ENCODE peak calls at places on chromosomes 13 and 19, in six cellular contexts. M is mesenchymal stem cell, E is IMR-90, T is neuronal stem cell, J is H1, Y is trophoblast cell. I is an unnamed sample.

GRCh38 chr13:60591348-60591747 is 194.3 kb downstream of the TDRD3 start:
- DNase-seq in M (no peak), E (peak), T (no peak), J (no peak), Y (no peak), I (no peak)

GRCh38 chr13:64912141-64912540 is 2318.0 kb downstream of the PCDH9 start:
- DNase-seq in M (peak), E (peak), T (no peak), J (no peak), Y (no peak), I (no peak)

GRCh38 chr19:41892173-41892902 is 9.4 kb downstream of the ARHGEF1 start:
- DNase-seq in M (no peak), E (no peak), T (no peak), J (no peak), Y (no peak), I (no peak)

GRCh38 chr19:52397310-52398090 is at the start of gene ZNF528:
- DNase-seq in M (peak), E (peak), T (peak), J (peak), Y (peak), I (peak)

GRCh38 chr13:44406617-44407016 is 33.0 kb downstream of the SERP2 start:
- DNase-seq in M (no peak), E (no peak), T (no peak), J (no peak), Y (no peak), I (no peak)

GRCh38 chr19:45884682-45885555 is 1.0 kb downstream of the IRF2BP1 start:
- DNase-seq in M (no peak), E (no peak), T (no peak), J (no peak), Y (no peak), I (peak)

GRCh38 chr19:15936950-15937349 is 2.6 kb upstream of the CYP4F11 start:
- DNase-seq in M (no peak), E (no peak), T (no peak), J (no peak), Y (no peak), I (no peak)

GRCh38 chr19:50330365-50331078 is 1.3 kb upstream of the KCNC3 start:
- DNase-seq in M (no peak), E (peak), T (peak), J (peak), Y (peak), I (peak)

GRCh38 chr19:47729799-47730520 is 15.4 kb upstream of the NOP53 start:
- DNase-seq in M (no peak), E (no peak), T (no peak), J (no peak), Y (no peak), I (peak)

GRCh38 chr19:45166723-45167252 is 6.0 kb upstream of the NKPD1 start:
- DNase-seq in M (no peak), E (no peak), T (no peak), J (no peak), Y (peak), I (peak)

GRCh38 chr13:58574791-58575190 is 943.2 kb downstream of the PCDH17 start:
- DNase-seq in M (no peak), E (no peak), T (no peak), J (no peak), Y (no peak), I (no peak)

GRCh38 chr19:35899547-35900214 is 659 bp downstream of the NFKBID start:
- DNase-seq in M (peak), E (peak), T (peak), J (no peak), Y (peak), I (peak)

GRCh38 chr19:3968556-3969434 is 2.1 kb downstream of the DAPK3 start:
- DNase-seq in M (peak), E (peak), T (peak), J (peak), Y (peak), I (peak)

GRCh38 chr13:76790519-76791289 is 95.5 kb downstream of the KCTD12 start:
- DNase-seq in M (peak), E (no peak), T (no peak), J (no peak), Y (no peak), I (no peak)

GRCh38 chr19:406999-407491 is 1.9 kb downstream of the C2CD4C start:
- DNase-seq in M (no peak), E (no peak), T (no peak), J (no peak), Y (no peak), I (peak)

GRCh38 chr13:59458908-59459579 is 704.7 kb downstream of the DIAPH3 start:
- DNase-seq in M (peak), E (peak), T (no peak), J (no peak), Y (no peak), I (peak)

GRCh38 chr19:33610588-33610987 is 11.2 kb upstream of the CHST8 start:
- DNase-seq in M (no peak), E (no peak), T (no peak), J (no peak), Y (no peak), I (no peak)

GRCh38 chr19:33616346-33616745 is 5.4 kb upstream of the CHST8 start:
- DNase-seq in M (no peak), E (no peak), T (no peak), J (no peak), Y (no peak), I (no peak)

GRCh38 chr19:33616857-33617256 is 4.9 kb upstream of the CHST8 start:
- DNase-seq in M (no peak), E (no peak), T (no peak), J (no peak), Y (no peak), I (no peak)

GRCh38 chr19:33612928-33613327 is 8.8 kb upstream of the CHST8 start:
- DNase-seq in M (no peak), E (no peak), T (no peak), J (no peak), Y (no peak), I (no peak)

DNA sequence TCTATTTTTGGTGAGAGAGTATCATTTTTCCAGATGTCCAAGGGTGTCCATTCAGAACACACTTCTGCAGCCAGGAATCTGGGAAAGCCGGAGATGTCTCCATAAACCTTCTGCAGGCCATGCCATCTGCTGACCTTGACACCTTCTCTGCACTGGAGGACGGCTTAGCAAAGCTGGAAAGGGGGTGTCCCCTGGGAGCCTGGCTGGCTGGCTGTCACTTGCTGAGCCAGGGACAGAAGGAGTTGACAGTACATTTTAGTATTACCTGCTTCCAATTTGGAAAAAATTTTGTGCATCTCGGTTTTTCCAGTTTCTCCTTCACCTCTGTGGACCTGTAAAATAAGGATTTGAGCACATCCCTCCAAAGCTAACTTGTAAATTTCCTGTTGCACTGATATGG is 8.2 kb upstream of the CHST8 start:
- DNase-seq in M (no peak), E (no peak), T (no peak), J (no peak), Y (no peak), I (no peak)
- H4K91ac ChIP-seq in M (no peak), E (no peak), T (no peak), J (no peak), Y (no peak), I (no peak)

GRCh38 chr19:10289167-10289835 is 451 bp upstream of the ICAM5 start:
- DNase-seq in M (peak), E (peak), T (no peak), J (no peak), Y (no peak), I (peak)

GRCh38 chr19:10286803-10287737 is at the start of gene ICAM4:
- DNase-seq in M (peak), E (peak), T (no peak), J (no peak), Y (no peak), I (peak)

GRCh38 chr19:10289836-10290438 is at the start of gene ICAM5:
- DNase-seq in M (no peak), E (peak), T (no peak), J (no peak), Y (no peak), I (peak)

GRCh38 chr19:10290439-10290875 is 705 bp downstream of the ICAM5 start:
- DNase-seq in M (no peak), E (peak), T (no peak), J (no peak), Y (no peak), I (peak)

GRCh38 chr19:10288662-10289166 is 1.0 kb upstream of the ICAM5 start:
- DNase-seq in M (peak), E (peak), T (no peak), J (no peak), Y (no peak), I (peak)
- H2AFZ ChIP-seq in M (peak), E (peak), T (peak), J (peak), Y (peak), I (no peak)

GRCh38 chr19:14430712-14431111 is 2.4 kb upstream of the PKN1 start:
- DNase-seq in M (no peak), E (no peak), T (no peak), J (no peak), Y (no peak), I (no peak)

GRCh38 chr19:14427461-14427860 is 5.6 kb upstream of the PKN1 start:
- DNase-seq in M (no peak), E (no peak), T (no peak), J (no peak), Y (no peak), I (no peak)

GRCh38 chr19:14428882-14429416 is 4.2 kb upstream of the PKN1 start:
- DNase-seq in M (no peak), E (no peak), T (no peak), J (no peak), Y (no peak), I (no peak)

DNA sequence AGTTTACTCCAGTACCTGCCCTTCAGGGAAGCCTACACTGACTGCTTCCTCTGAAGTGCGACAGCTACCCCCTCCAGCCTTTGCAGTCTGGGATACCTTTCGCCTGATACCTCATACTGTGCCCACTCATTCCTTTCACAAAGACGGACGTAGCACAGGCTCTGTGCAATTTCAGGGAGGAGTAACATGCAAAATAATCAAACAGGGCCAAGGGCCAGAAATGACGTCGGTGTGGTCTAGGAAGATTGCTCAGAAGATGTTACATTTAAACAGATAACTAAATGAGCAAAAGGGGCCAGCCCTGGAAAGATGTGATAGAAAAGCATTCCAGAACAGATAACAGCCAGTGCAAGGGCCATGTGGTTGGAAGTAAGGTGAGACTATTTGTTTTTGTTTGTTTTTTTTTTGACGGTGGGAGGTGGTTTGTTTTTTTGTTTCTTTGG is 6.6 kb upstream of the DDX39A start:
- DNase-seq in M (peak), E (peak), T (no peak), J (no peak), Y (no peak), I (no peak)
- H4K91ac ChIP-seq in M (peak), E (no peak), T (no peak), J (no peak), Y (no peak), I (no peak)

GRCh38 chr13:49288458-49288857 is 40.7 kb downstream of the CDADC1 start:
- DNase-seq in M (no peak), E (no peak), T (no peak), J (no peak), Y (no peak), I (no peak)
- H2AFZ ChIP-seq in M (no peak), E (no peak), T (no peak), J (no peak), Y (no peak), I (no peak)

DNA sequence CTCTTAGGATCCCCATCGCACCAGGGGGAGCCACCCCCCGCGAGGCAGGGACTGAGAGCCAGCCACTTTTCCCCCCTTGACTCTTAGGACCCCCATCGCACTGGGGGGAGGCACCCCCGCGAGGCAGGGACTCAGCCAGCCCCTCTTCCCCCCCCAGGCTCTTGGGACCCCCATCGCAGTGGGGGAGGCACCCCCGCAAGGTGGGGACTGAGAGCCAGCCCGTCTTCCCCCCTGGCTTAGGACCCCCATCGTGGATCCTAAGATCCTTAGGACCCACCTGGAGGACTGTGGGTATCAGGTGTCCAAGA is 365.2 kb upstream of the SPRY2 start:
- DNase-seq in M (no peak), E (no peak), T (no peak), J (no peak), Y (no peak), I (no peak)
- H4K91ac ChIP-seq in M (no peak), E (no peak), T (no peak), J (no peak), Y (no peak), I (no peak)

DNA sequence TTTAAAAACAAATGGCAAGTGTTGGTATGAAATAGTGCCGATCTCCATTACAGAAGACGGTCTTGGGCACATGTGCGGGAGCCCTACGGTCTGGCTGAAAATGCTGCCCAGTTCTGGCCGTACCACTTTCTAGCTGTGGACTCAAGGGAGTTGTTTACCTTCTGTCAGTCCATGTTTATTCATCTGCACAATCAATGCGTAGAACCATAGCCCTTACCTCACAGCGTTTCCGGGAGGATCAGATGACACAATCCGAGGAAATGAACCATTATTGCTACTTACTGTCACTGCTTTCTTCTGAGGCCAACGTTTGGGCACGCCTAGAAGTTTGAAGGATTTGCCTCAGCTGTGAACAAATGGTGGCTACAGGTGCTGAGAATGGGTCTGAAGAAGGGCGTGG is 31.2 kb downstream of the GADD45B start:
- DNase-seq in M (peak), E (peak), T (no peak), J (no peak), Y (no peak), I (no peak)
- H2AFZ ChIP-seq in M (no peak), E (peak), T (peak), J (no peak), Y (no peak), I (no peak)